ENCODE peak calls at places on chromosomes 3 and 15, in five cellular contexts. B, C, M, Y and V are unnamed samples.

GRCh38 chr3:25904248-25904647 is 114.4 kb downstream of the OXSM start:
- DNase-seq in B (peak; percentile 19), C (no peak), M (no peak), Y (no peak), V (no peak)

GRCh38 chr3:33699275-33699674 is 18.8 kb downstream of the CLASP2 start:
- DNase-seq in B (no peak), C (no peak), M (no peak), Y (no peak), V (no peak)

GRCh38 chr3:186598108-186598784 is 14.6 kb upstream of the AHSG start:
- DNase-seq in B (peak; percentile 78), C (peak; percentile 75), M (peak; percentile 45), Y (no peak), V (no peak)

GRCh38 chr15:67290319-67290718 is 35.7 kb downstream of the IQCH start:
- DNase-seq in B (no peak), C (no peak), M (no peak), Y (no peak), V (no peak)

GRCh38 chr3:134651347-134652041 is 672 bp upstream of the KY start:
- DNase-seq in B (peak; percentile 70), C (peak; percentile 24), M (peak; percentile 26), Y (no peak), V (no peak)

GRCh38 chr3:10666621-10667020 is 149.4 kb upstream of the SLC6A11 start:
- DNase-seq in B (no peak), C (no peak), M (no peak), Y (no peak), V (no peak)

GRCh38 chr15:87619161-87619960 is 637.2 kb downstream of the NTRK3 start:
- DNase-seq in B (no peak), C (no peak), M (peak; percentile 44), Y (no peak), V (no peak)

GRCh38 chr3:81829946-81830345 is 68.5 kb upstream of the GBE1 start:
- DNase-seq in B (no peak), C (no peak), M (no peak), Y (no peak), V (no peak)

GRCh38 chr15:52329980-52330379 is 34.4 kb upstream of the MYO5C start:
- DNase-seq in B (no peak), C (no peak), M (no peak), Y (no peak), V (no peak)

GRCh38 chr3:88334187-88334868 is 184.6 kb downstream of the C3orf38 start:
- DNase-seq in B (no peak), C (no peak), M (no peak), Y (no peak), V (no peak)

GRCh38 chr3:112744825-112745566 is 101.7 kb downstream of the CD200R1L start:
- DNase-seq in B (peak; percentile 12), C (no peak), M (peak; percentile 31), Y (no peak), V (no peak)

GRCh38 chr3:153210116-153210515 is 48.1 kb downstream of the RAP2B start:
- DNase-seq in B (no peak), C (no peak), M (peak; percentile 37), Y (no peak), V (no peak)

GRCh38 chr15:23877502-23878412 is 190.7 kb upstream of the NDN start:
- DNase-seq in B (peak; percentile 23), C (peak; percentile 80), M (no peak), Y (peak; percentile 57), V (no peak)

GRCh38 chr15:48777645-48778337 is 33.1 kb downstream of the CEP152 start:
- DNase-seq in B (no peak), C (no peak), M (peak; percentile 38), Y (no peak), V (no peak)

GRCh38 chr3:27479816-27480543 is 4.2 kb downstream of the SLC4A7 start:
- DNase-seq in B (no peak), C (no peak), M (no peak), Y (no peak), V (no peak)

GRCh38 chr3:169342652-169343051 is 320.9 kb downstream of the MECOM start:
- DNase-seq in B (no peak), C (no peak), M (no peak), Y (no peak), V (no peak)

GRCh38 chr3:196987022-196987421 is 18.4 kb upstream of the PIGZ start:
- DNase-seq in B (no peak), C (no peak), M (no peak), Y (no peak), V (no peak)

GRCh38 chr3:195209836-195210551 is 61.0 kb downstream of the XXYLT1 start:
- DNase-seq in B (peak; percentile 40), C (no peak), M (peak; percentile 60), Y (peak; percentile 50), V (no peak)

GRCh38 chr3:149706905-149707304 is 45.4 kb downstream of the COMMD2 start:
- DNase-seq in B (peak; percentile 11), C (no peak), M (peak; percentile 54), Y (no peak), V (no peak)

GRCh38 chr3:48543271-48543866 is 13.2 kb downstream of the PFKFB4 start:
- DNase-seq in B (peak; percentile 58), C (no peak), M (no peak), Y (no peak), V (no peak)

GRCh38 chr3:195010551-195011100 is 260.3 kb downstream of the XXYLT1 start:
- DNase-seq in B (no peak), C (no peak), M (no peak), Y (no peak), V (peak; percentile 29)

DNA sequence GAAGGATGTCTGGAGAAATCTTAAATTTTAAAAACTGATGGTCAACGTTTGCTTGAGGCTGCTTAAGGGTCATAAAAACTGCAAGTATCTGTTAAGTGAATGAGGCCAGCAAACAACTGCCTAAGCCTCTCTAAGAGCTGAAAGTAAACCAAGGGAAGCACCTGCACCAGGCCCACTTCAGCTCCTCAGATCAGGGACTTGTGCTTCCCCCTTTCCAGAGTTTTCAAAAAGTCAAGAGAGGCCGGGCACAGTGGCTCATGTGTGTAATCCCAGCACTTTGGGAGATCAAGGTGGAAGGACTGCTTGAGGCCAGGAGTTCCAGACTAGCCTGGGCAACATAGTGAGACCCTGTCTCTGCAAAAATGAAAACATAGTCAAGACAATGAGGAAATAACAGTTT is 9.1 kb downstream of the FBXL22 start:
- DNase-seq in B (no peak), C (no peak), M (no peak), Y (no peak), V (no peak)
- H3K27ac ChIP-seq in B (no peak overlapping the region), C (no peak overlapping the region), M (no peak overlapping the region), Y (no peak overlapping the region), V (peak overlapping the region; percentile 49)

DNA sequence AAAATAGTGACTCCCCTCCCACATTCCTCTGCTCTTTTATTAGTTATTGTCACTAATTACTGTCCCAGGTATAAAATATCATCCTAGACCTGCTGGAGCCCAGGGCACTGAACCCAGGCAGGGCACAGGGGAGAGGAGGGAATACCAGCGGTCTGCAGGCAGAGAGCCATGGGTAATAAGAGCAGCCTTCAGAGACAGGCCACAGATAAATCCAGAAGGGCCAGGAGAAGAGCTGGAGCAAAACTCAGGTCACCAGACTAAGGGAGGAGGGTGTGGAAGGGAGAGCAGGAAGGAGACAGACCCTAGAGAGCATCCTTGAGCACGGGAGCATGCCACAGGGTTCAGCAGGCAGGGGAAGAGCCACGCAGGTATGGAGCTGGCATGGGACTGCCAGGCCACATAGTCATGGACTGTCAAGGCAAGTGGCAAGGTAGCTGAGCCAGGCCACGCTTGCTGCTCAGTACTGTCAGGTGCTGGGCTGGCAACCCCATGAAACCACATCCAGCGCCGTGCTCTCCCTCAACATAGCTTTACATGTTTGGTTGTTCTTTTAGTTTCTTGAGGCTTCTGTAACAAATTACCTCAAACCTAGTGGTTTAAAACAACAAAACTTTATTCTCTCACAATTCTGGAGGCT is 15.6 kb upstream of the CAPN3 start:
- DNase-seq in B (no peak), C (no peak), M (no peak), Y (no peak), V (no peak)
- TF ChIP-seq POLR2A in B (no peak), C (no peak), M (no peak), Y (no peak), V (no peak)

DNA sequence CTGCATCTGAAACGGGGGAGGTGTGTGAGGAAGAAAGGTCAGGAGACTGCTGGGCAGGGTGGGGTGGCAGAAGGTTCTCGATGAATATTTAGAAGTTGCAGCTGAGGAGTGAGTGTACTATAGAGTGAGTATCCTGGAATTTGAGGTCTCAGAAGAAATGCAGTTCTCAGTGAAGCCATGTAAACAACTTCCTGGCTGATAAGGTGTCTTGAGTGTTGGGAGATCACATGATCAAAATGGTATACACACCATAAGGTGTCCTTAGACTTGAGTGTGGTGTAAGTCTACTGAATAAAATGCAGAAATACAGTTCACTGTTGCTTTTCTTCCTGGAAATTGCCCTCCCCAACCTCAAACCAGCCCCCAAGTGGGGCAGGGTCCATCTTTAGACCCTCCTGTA is 9.9 kb downstream of the B3GNT5 start:
- DNase-seq in B (no peak), C (no peak), M (no peak), Y (no peak), V (no peak)
- H3K4me1 ChIP-seq in B (peaks cover 25% of the 10 kb centered on the region), C (peaks cover 32% of the 10 kb centered on the region), M (no peaks in the 10 kb centered on the region), Y (peaks cover 8% of the 10 kb centered on the region), V (no peaks in the 10 kb centered on the region)

GRCh38 chr3:126267169-126267975 is 87.0 kb upstream of the ALDH1L1 start:
- DNase-seq in B (peak; percentile 59), C (peak; percentile 77), M (peak; percentile 91), Y (peak; percentile 82), V (no peak)

GRCh38 chr3:126270145-126270811 is 86.9 kb downstream of the KLF15 start:
- DNase-seq in B (peak; percentile 63), C (peak; percentile 98), M (peak; percentile 34), Y (peak; percentile 80), V (no peak)

GRCh38 chr3:126267976-126268615 is 87.7 kb upstream of the ALDH1L1 start:
- DNase-seq in B (no peak), C (no peak), M (no peak), Y (no peak), V (no peak)

GRCh38 chr3:126268866-126269265 is 88.3 kb downstream of the KLF15 start:
- DNase-seq in B (no peak), C (peak; percentile 53), M (no peak), Y (no peak), V (no peak)

GRCh38 chr3:126269360-126269759 is 87.8 kb downstream of the KLF15 start:
- DNase-seq in B (no peak), C (peak; percentile 47), M (peak; percentile 11), Y (no peak), V (no peak)
- H3K27ac ChIP-seq in B (peak overlapping the region; percentile 82), C (peak overlapping the region; percentile 93), M (no peak overlapping the region), Y (peak overlapping the region; percentile 76), V (no peak overlapping the region)

GRCh38 chr15:90400005-90400758 is 12.1 kb downstream of the IQGAP1 start:
- DNase-seq in B (no peak), C (peak; percentile 19), M (no peak), Y (no peak), V (no peak)
- TF ChIP-seq POLR2A in B (no peak), C (no peak), M (no peak), Y (no peak), V (no peak)

GRCh38 chr15:64845826-64846225 is 4.1 kb downstream of the PLEKHO2 start:
- DNase-seq in B (no peak), C (no peak), M (no peak), Y (no peak), V (no peak)
- H3K4me1 ChIP-seq in B (peaks cover 56% of the 10 kb centered on the region), C (peaks cover 22% of the 10 kb centered on the region), M (peaks cover 32% of the 10 kb centered on the region), Y (peaks cover 10% of the 10 kb centered on the region), V (peaks cover 39% of the 10 kb centered on the region)